ENCODE peak calls at places on chromosomes 6 and 20, in six cellular contexts. Y, F, H, D, Q and U are unnamed samples.

GRCh38 chr20:63536997-63537524 is at the start of gene PTK6:
- DNase-seq in Y (no peak), F (no peak), H (no peak), D (peak; percentile 93), Q (no peak), U (no peak)

GRCh38 chr20:57131601-57132391 is 134.6 kb downstream of the BMP7 start:
- DNase-seq in Y (no peak), F (no peak), H (no peak), D (no peak), Q (no peak), U (no peak)

GRCh38 chr6:80438728-80439127 is 332.3 kb downstream of the BCKDHB start:
- DNase-seq in Y (peak; percentile 59), F (no peak), H (peak; percentile 29), D (no peak), Q (no peak), U (no peak)

GRCh38 chr6:130018292-130018829 is at the start of gene L3MBTL3:
- DNase-seq in Y (peak; percentile 44), F (peak; percentile 74), H (peak; percentile 91), D (peak; percentile 94), Q (peak; percentile 86), U (peak; percentile 93)

GRCh38 chr6:42374027-42374669 is 77.6 kb downstream of the TRERF1 start:
- DNase-seq in Y (no peak), F (no peak), H (no peak), D (no peak), Q (no peak), U (no peak)

GRCh38 chr6:111173341-111173740 is 86.0 kb downstream of the SLC16A10 start:
- DNase-seq in Y (no peak), F (no peak), H (no peak), D (no peak), Q (no peak), U (no peak)

GRCh38 chr20:7571521-7572065 is 368.7 kb downstream of the HAO1 start:
- DNase-seq in Y (no peak), F (no peak), H (no peak), D (no peak), Q (no peak), U (no peak)

GRCh38 chr6:143952947-143953346 is 55.1 kb downstream of the PLAGL1 start:
- DNase-seq in Y (no peak), F (no peak), H (no peak), D (no peak), Q (no peak), U (no peak)

GRCh38 chr6:73728548-73729205 is 32.7 kb downstream of the CD109 start:
- DNase-seq in Y (no peak), F (no peak), H (no peak), D (no peak), Q (no peak), U (no peak)

GRCh38 chr20:35625584-35626385 is 10.2 kb downstream of the SPAG4 start:
- DNase-seq in Y (no peak), F (no peak), H (no peak), D (no peak), Q (no peak), U (no peak)

GRCh38 chr6:5645275-5645674 is 361.4 kb downstream of the NRN1 start:
- DNase-seq in Y (no peak), F (no peak), H (no peak), D (no peak), Q (no peak), U (no peak)

GRCh38 chr6:5498579-5498899 is 237.2 kb downstream of the FARS2 start:
- DNase-seq in Y (no peak), F (no peak), H (peak; percentile 4), D (no peak), Q (no peak), U (no peak)

GRCh38 chr6:25842526-25842925 is 10.7 kb upstream of the SLC17A1 start:
- DNase-seq in Y (no peak), F (no peak), H (no peak), D (no peak), Q (no peak), U (no peak)

GRCh38 chr6:158475344-158476302 is 84.3 kb upstream of the TMEM181 start:
- DNase-seq in Y (no peak), F (peak; percentile 7), H (peak; percentile 45), D (no peak), Q (no peak), U (no peak)

GRCh38 chr20:21396045-21396893 is 1.1 kb downstream of the NKX2-4 start:
- DNase-seq in Y (no peak), F (no peak), H (peak; percentile 32), D (peak; percentile 66), Q (no peak), U (no peak)

GRCh38 chr6:107800564-107801164 is 23.4 kb downstream of the SCML4 start:
- DNase-seq in Y (no peak), F (no peak), H (no peak), D (no peak), Q (no peak), U (no peak)

GRCh38 chr6:5081182-5081581 is 4.0 kb upstream of the PPP1R3G start:
- DNase-seq in Y (no peak), F (no peak), H (no peak), D (no peak), Q (no peak), U (no peak)

DNA sequence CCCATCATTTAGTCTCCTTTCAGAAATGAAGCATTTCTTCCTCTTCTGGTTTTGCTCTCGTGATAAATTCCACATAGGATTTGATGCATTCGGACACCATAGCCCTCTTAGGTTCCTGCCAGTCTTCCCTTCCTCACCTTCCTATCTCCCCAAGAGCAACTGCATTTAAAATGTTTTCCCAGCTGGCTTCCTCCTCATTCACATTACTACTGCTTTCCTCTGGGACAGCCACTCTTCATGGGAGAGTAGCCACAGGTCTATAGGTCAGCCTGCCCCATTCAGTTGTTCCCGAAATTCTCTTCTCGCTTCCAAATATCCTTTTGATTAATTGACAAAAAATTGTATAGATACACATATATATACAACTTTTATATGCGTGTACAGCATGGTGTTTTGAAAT is 214.2 kb upstream of the PDE10A start:
- DNase-seq in Y (no peak), F (no peak), H (no peak), D (no peak), Q (no peak), U (no peak)
- H3K27me3 ChIP-seq in Y (no peaks in the 10 kb centered on the region), F (no peaks in the 10 kb centered on the region), H (no peaks in the 10 kb centered on the region), D (peaks cover 4% of the 10 kb centered on the region), Q (peaks cover 7% of the 10 kb centered on the region), U (no peaks in the 10 kb centered on the region)

DNA sequence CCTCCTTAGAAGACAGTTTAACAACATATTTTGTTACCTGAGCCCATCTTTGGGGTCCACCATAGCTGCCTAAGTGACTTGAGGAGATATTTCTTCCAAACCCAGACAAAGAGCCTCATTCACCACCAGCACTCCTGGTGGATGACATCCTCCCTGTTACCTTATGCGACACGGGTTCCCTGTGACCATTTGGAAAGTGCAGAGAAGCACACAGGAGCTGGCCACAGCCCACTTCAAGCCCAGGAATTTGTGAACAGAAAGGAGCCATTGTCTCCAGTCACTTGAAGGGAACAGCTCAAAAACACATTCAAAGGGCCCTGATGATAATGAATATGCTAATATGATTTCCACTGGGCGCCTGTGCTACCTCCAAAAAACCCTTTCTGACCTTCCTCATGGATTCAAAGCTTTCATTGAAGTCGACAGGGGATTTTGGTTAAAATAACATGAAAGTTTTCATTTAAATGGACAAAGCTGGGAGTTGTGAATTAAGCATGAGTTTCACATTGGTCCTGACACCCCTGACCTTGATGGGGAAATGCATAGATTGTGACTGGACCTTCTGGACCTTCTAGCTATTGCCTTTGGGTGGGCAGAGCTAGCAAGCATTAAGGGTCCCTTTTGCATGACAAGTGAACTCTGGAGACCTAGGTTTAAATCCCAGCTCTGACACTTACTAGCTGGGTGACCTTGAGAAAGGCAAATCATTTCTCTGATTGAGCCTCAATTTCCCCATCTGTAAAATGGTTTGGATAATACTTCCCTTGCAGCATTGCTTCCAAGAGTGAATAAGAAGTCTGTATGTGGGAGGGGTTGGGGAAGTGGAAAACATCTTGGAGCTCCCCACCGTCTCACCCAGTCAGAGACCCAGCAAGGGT is 83.3 kb upstream of the SIRPA start:
- DNase-seq in Y (no peak), F (no peak), H (no peak), D (no peak), Q (no peak), U (no peak)
- TF ChIP-seq CTCF in Y (no peak), F (no peak), H (no peak), D (no peak), Q (no peak), U (no peak)

DNA sequence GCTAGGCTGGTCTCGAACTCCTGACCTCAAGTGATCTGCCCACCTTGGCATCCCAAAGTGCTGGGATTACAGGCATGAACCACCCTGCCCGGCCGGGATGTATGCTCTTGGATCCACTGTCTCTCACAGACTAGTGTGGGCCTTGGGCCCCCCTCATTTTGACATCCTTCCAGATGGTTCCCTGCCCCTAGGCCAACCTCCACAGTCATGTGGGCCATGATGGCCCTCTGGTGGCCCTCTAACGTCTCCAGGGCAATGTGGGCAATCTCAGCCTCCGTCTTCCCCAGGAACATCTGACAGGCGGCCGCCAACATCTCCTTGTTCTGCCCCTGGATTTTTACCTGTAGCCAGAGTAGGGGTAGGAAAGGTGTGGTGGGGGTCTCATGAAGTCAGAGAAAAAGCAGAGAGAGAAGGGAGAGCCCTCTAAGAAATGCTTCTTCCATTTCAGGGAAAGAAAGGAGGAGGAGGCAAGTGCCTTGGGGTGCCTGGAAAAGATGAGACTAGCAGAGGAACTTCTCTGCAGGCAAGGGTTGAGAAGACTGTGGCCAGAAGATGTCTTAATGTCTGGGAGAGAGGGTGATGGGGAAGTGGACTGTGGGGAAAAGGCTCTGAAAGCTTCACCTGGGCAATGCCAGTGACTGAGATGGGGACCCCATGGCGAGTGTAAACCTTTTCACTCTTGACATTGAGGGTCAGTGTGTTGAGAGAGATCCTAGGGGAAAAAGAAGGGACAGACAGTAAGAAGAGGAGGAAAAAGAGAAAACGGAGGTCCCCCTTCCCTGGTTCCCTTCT is 1.3 kb downstream of the FLOT1 start:
- DNase-seq in Y (no peak), F (no peak), H (peak; percentile 66), D (no peak), Q (no peak), U (no peak)
- H3K27ac ChIP-seq in Y (peak overlapping the region; percentile 91), F (peak overlapping the region; percentile 95), H (peak overlapping the region; percentile 89), D (peak overlapping the region; percentile 96), Q (peak overlapping the region; percentile 9), U (peak overlapping the region; percentile 94)

DNA sequence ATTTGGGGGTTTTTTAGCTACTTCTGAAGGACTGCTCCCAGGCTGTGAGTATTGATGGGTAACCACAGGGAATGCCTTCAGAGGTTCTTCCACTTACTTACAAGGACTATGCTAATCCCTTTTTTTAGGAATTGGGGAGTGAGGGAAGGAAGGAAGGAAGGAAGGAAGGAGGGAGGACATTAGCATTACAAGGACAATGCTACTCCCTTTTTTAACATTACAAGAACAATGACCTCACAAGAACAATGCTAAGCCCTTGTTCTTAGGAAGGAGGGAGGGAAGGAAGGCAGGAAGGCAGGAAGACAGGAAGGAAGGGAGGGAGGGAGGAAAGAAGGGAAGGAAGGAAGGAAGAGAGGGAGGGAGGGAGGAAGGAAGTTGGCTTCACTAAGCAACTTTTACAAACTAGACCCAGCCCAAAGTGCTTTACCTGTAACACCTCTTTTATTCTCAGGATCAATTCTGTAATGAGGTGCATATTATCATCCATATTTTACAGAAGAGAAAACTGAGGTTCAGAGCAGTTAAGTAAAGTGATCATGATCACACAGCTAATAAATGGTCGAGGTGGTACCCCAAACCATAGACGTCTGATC is 446.8 kb upstream of the JARID2 start:
- DNase-seq in Y (no peak), F (no peak), H (no peak), D (no peak), Q (no peak), U (no peak)
- H3K27me3 ChIP-seq in Y (no peaks in the 10 kb centered on the region), F (no peaks in the 10 kb centered on the region), H (no peaks in the 10 kb centered on the region), D (no peaks in the 10 kb centered on the region), Q (no peaks in the 10 kb centered on the region), U (no peaks in the 10 kb centered on the region)